ENCODE peak calls at places on chromosomes 12 and 14, in ten cellular contexts. J is iPS-NIHi11; E is A673; W is neural crest cell; U is neuronal stem cell; V is NCI-H1436; P is GM23248; G is CD8-positive, alpha-beta T cell; Q is uterus; B is brain microvascular endothelial cell. A is an unnamed sample.

GRCh38 chr12:88419794-88420193 is 160.5 kb downstream of the KITLG start:
- DNase-seq in J (no peak), E (no peak), W (no peak), U (no peak), V (no peak), P (peak), G (no peak), Q (no peak), B (peak), A (no peak)

GRCh38 chr14:104682107-104682593 is 7.3 kb upstream of the INF2 start:
- DNase-seq in J (peak), E (no peak), W (no peak), U (no peak), V (no peak), P (no peak), G (no peak), Q (no peak), B (no peak), A (no peak)

GRCh38 chr14:35402323-35403084 is 2.0 kb downstream of the NFKBIA start:
- DNase-seq in J (no peak), E (no peak), W (no peak), U (no peak), V (no peak), P (peak), G (peak), Q (peak), B (no peak), A (no peak)

GRCh38 chr14:24920265-24921080 is 129.5 kb downstream of the STXBP6 start:
- DNase-seq in J (no peak), E (no peak), W (no peak), U (no peak), V (no peak), P (no peak), G (no peak), Q (no peak), B (no peak), A (no peak)

GRCh38 chr14:50619569-50620141 is 48.5 kb downstream of the SAV1 start:
- DNase-seq in J (peak), E (peak), W (no peak), U (no peak), V (no peak), P (peak), G (no peak), Q (no peak), B (peak), A (peak)

GRCh38 chr14:102209224-102209966 is 69.7 kb downstream of the WDR20 start:
- DNase-seq in J (no peak), E (peak), W (no peak), U (no peak), V (no peak), P (peak), G (no peak), Q (no peak), B (no peak), A (no peak)

GRCh38 chr12:49936895-49937294 is 13.6 kb upstream of the AQP2 start:
- DNase-seq in J (no peak), E (no peak), W (no peak), U (no peak), V (no peak), P (no peak), G (no peak), Q (no peak), B (no peak), A (no peak)

GRCh38 chr14:33404054-33404453 is 465.4 kb downstream of the NPAS3 start:
- DNase-seq in J (no peak), E (peak), W (no peak), U (no peak), V (no peak), P (peak), G (no peak), Q (no peak), B (peak), A (no peak)

GRCh38 chr12:67358686-67359374 is 89.7 kb downstream of the CAND1 start:
- DNase-seq in J (no peak), E (peak), W (no peak), U (no peak), V (no peak), P (peak), G (no peak), Q (no peak), B (peak), A (no peak)

A was measured in NCI-H748 treated with DMSO at 0.1 percent for 48 hours.